ENCODE peak calls at places on chromosomes 16 and 17, in nine cellular contexts. G is left lung, A is spleen, Q is ovary, F is GM12878, J is bronchial epithelial cell, H is body of pancreas, K is A673, L is SK-N-SH. W is an unnamed sample.

GRCh38 chr17:37170881-37171460 is 204.8 kb upstream of the C17orf78 start:
- DNase-seq in G (no peak), K (no peak), Q (no peak), F (no peak), J (no peak), A (no peak), L (no peak), H (no peak), W (no peak)

GRCh38 chr17:35088911-35089845 is 25.7 kb upstream of the RFFL start:
- DNase-seq in L (peak; percentile 96), J (peak; percentile 43), K (peak; percentile 77), F (no peak), G (peak; percentile 88), H (peak; percentile 89), A (peak; percentile 97), Q (peak; percentile 82), W (peak; percentile 91)

GRCh38 chr17:74332763-74333220 is 6.8 kb downstream of the KIF19 start:
- DNase-seq in K (no peak), H (no peak), Q (no peak), L (no peak), A (no peak), J (no peak), F (no peak), G (no peak), W (no peak)

GRCh38 chr17:33056392-33057146 is 64.9 kb downstream of the SPACA3 start:
- DNase-seq in G (no peak), J (no peak), Q (no peak), A (no peak), K (no peak), L (no peak), F (no peak), H (no peak), W (no peak)

GRCh38 chr16:81140930-81141780 is 45.0 kb upstream of the GCSH start:
- DNase-seq in L (no peak), F (no peak), H (no peak), G (no peak), Q (no peak), A (no peak), K (no peak), J (no peak), W (no peak)

GRCh38 chr17:8785547-8786412 is 13.4 kb downstream of the MFSD6L start:
- DNase-seq in L (peak; percentile 80), F (no peak), H (peak; percentile 77), J (peak; percentile 53), A (peak; percentile 86), K (peak; percentile 82), Q (peak; percentile 45), G (peak; percentile 75), W (no peak)

GRCh38 chr17:2233441-2233947 is 70.1 kb downstream of the SMG6 start:
- DNase-seq in K (peak; percentile 15), G (no peak), L (no peak), A (no peak), H (no peak), Q (peak; percentile 24), J (no peak), F (no peak), W (no peak)

GRCh38 chr16:14649816-14650215 is 17.1 kb downstream of the BFAR start:
- DNase-seq in J (no peak), A (no peak), G (no peak), F (no peak), K (no peak), Q (no peak), L (no peak), H (no peak), W (no peak)

GRCh38 chr17:71208111-71208704 is 912.6 kb upstream of the SOX9 start:
- DNase-seq in K (no peak), G (no peak), A (no peak), Q (no peak), J (peak; percentile 100), L (no peak), H (no peak), F (no peak), W (no peak)

GRCh38 chr16:5025171-5025632 is 8.5 kb downstream of the NAGPA start:
- DNase-seq in G (no peak), Q (peak; percentile 33), H (peak; percentile 35), F (no peak), A (no peak), K (peak; percentile 39), L (no peak), J (no peak), W (no peak)

GRCh38 chr17:65449495-65449894 is 112.0 kb downstream of the AXIN2 start:
- DNase-seq in L (no peak), F (no peak), K (no peak), A (no peak), H (no peak), G (no peak), Q (no peak), J (no peak), W (no peak)

GRCh38 chr16:68085259-68086071 is at the start of gene NFATC3:
- DNase-seq in Q (peak; percentile 99), K (peak; percentile 98), A (peak; percentile 100), F (no peak), L (peak; percentile 97), H (peak; percentile 99), G (peak; percentile 99), J (peak; percentile 79), W (peak; percentile 98)

GRCh38 chr17:63035695-63036094 is 69.7 kb downstream of the TANC2 start:
- DNase-seq in A (no peak), F (no peak), K (no peak), G (no peak), Q (no peak), J (no peak), H (no peak), L (no peak), W (no peak)

DNA sequence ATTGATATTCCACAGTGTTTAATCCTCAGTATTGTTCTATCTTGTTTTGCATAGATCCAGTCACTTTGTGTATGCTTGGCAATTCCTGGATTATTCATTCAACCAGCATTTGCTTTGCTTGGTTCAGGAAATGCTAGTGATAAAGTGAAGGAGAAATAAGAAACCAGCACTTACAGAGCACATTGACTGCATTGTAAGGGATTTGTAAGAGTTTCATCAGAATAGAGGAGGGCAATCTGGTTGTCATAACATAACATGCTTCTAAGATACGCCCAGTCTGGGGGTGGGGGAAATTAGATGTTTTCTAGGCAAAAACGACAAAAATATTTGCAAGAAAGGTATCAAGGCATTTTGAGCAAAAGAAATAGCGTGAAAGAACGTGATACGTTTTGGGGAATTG is 40.4 kb downstream of the TNRC6A start:
- DNase-seq in K (peak; percentile 26), Q (no peak), F (no peak), G (no peak), L (no peak), H (no peak), A (no peak), J (no peak), W (no peak)
- H3K36me3 ChIP-seq in K (peaks cover 18% of the 10 kb centered on the region), Q (no peaks in the 10 kb centered on the region), F (peaks cover 8% of the 10 kb centered on the region), G (no peaks in the 10 kb centered on the region), L (peaks cover 50% of the 10 kb centered on the region), H (no peaks in the 10 kb centered on the region), A (no peaks in the 10 kb centered on the region), J (no peaks in the 10 kb centered on the region), W (peaks cover 2% of the 10 kb centered on the region)

GRCh38 chr17:27403480-27404005 is 52.7 kb upstream of the KSR1 start:
- DNase-seq in F (no peak), K (no peak), Q (no peak), A (no peak), J (no peak), G (peak; percentile 3), L (no peak), H (no peak), W (no peak)

GRCh38 chr17:27413295-27413694 is 43.0 kb upstream of the KSR1 start:
- DNase-seq in J (no peak), A (no peak), F (no peak), Q (no peak), L (no peak), K (no peak), H (no peak), G (no peak), W (no peak)

GRCh38 chr17:27402943-27403342 is 53.3 kb upstream of the KSR1 start:
- DNase-seq in A (no peak), H (no peak), G (peak; percentile 5), Q (no peak), J (no peak), K (no peak), F (no peak), L (no peak), W (no peak)

GRCh38 chr17:27408891-27409290 is 47.4 kb upstream of the KSR1 start:
- DNase-seq in G (peak; percentile 26), A (no peak), K (peak; percentile 56), J (peak; percentile 37), Q (no peak), H (no peak), F (no peak), L (no peak), W (no peak)

GRCh38 chr17:27407916-27408846 is 48.1 kb upstream of the KSR1 start:
- DNase-seq in L (no peak), Q (no peak), A (no peak), K (peak; percentile 94), G (no peak), H (no peak), J (peak; percentile 57), F (no peak), W (no peak)
- H3K4me3 ChIP-seq in L (no peak overlapping the region), Q (no peak overlapping the region), A (no peak overlapping the region), K (no peak overlapping the region), G (no peak overlapping the region), H (no peak overlapping the region), J (no peak overlapping the region), F (no peak overlapping the region), W (no peak overlapping the region)

DNA sequence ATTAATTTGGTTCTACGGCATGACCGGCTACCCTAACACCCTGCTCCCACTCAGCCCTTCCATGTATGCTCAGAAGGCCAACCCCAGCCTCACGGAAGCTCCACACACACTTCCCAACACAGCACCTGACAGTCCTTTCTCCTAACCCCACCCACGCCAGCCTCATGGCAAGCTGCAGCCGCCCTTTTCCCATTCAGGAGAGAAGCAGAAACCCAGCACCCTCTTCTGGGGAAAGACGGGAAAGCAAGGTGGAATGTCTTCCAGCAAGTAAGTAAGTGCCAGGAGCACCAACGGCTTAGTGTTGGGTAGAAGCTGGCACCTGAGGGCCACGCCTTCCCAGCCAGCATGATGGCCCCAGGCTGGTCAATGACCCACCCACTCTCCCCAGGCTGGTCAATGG is 32.1 kb downstream of the ABR start:
- DNase-seq in A (no peak), Q (no peak), G (peak; percentile 56), J (peak; percentile 78), F (no peak), H (peak; percentile 56), L (no peak), K (peak; percentile 82), W (no peak)
- TF ChIP-seq CTCF in A (peak; percentile 13), Q (no peak), G (no peak), J (peak; percentile 86), F (no peak), H (no peak), L (peak; percentile 60), K (peak; percentile 72), W (no peak)

GRCh38 chr17:17258998-17259397 is 22.0 kb upstream of the FLCN start:
- DNase-seq in F (no peak), A (no peak), J (no peak), G (no peak), Q (no peak), H (no peak), K (no peak), L (no peak), W (no peak)

GRCh38 chr17:17269926-17270773 is 10.9 kb downstream of the COPS3 start:
- DNase-seq in G (no peak), A (no peak), L (no peak), Q (no peak), F (no peak), H (no peak), K (no peak), J (peak; percentile 12), W (no peak)

DNA sequence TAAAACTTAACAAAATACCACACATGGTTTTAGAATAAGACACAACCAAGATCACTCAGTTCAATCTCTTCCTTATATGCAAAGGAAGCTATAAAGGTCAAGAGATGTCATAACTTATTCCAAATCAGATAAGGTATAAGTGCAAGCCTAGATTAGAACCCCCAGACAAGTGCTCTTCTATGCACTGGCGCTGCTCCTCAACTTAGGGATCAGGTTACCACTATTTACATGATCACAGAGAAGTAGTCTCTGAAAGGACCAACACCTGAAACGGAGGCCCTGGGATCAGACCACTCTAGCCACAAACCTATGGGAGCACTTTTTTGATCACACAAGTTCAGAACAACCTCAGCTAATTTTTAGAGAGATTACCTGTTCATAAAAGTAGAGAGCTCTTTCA is 16.6 kb downstream of the COPS3 start:
- DNase-seq in Q (no peak), K (no peak), J (no peak), G (peak; percentile 41), A (no peak), H (no peak), L (no peak), F (no peak), W (no peak)
- H3K36me3 ChIP-seq in Q (no peaks in the 10 kb centered on the region), K (peaks cover 76% of the 10 kb centered on the region), J (peaks cover 15% of the 10 kb centered on the region), G (peaks cover 3% of the 10 kb centered on the region), A (peaks cover 84% of the 10 kb centered on the region), H (peaks cover 4% of the 10 kb centered on the region), L (peaks cover 49% of the 10 kb centered on the region), F (peaks cover 15% of the 10 kb centered on the region), W (peaks cover 11% of the 10 kb centered on the region)

W was measured in GM06990.